ENCODE peak calls at places on chromosome 9, in six cellular contexts. M, X, W, O, Q and K are unnamed samples.
A peak's percentile ranks its signal among the peaks of the same experiment; 100 is the strongest.

GRCh38 chr9:124452326-124452725 is 2.1 kb downstream of the ADGRD2 start:
- DNase-seq in M (no peak), X (no peak), W (no peak), O (no peak), Q (no peak), K (no peak)

GRCh38 chr9:2662496-2662895 is 40.9 kb downstream of the VLDLR start:
- DNase-seq in M (peak; percentile 80), X (peak; percentile 3), W (no peak), O (no peak), Q (peak; percentile 62), K (no peak)

GRCh38 chr9:106738109-106738508 is 124.9 kb upstream of the ZNF462 start:
- DNase-seq in M (no peak), X (no peak), W (no peak), O (no peak), Q (no peak), K (no peak)

GRCh38 chr9:36748322-36748899 is 175.7 kb downstream of the MELK start:
- DNase-seq in M (peak; percentile 64), X (peak; percentile 25), W (peak; percentile 68), O (no peak), Q (peak; percentile 76), K (peak; percentile 48)

GRCh38 chr9:116074658-116075057 is 78.9 kb upstream of the PAPPA start:
- DNase-seq in M (no peak), X (peak; percentile 56), W (peak; percentile 88), O (no peak), Q (no peak), K (no peak)

GRCh38 chr9:33429256-33430080 is 17.9 kb downstream of the AQP3 start:
- DNase-seq in M (no peak), X (no peak), W (peak; percentile 35), O (no peak), Q (no peak), K (no peak)

GRCh38 chr9:80522465-80522864 is 950.7 kb downstream of the TLE4 start:
- DNase-seq in M (no peak), X (peak; percentile 23), W (no peak), O (no peak), Q (no peak), K (no peak)

GRCh38 chr9:36471359-36471758 is 71.3 kb upstream of the RNF38 start:
- DNase-seq in M (no peak), X (no peak), W (peak; percentile 39), O (no peak), Q (no peak), K (no peak)

GRCh38 chr9:128825923-128826702 is 3.5 kb downstream of the SPOUT1 start:
- DNase-seq in M (peak; percentile 63), X (no peak), W (no peak), O (no peak), Q (peak; percentile 52), K (no peak)
- H3K79me2 ChIP-seq in M (peaks cover 7% of the 10 kb centered on the region), X (peaks cover 17% of the 10 kb centered on the region), W (peaks cover 17% of the 10 kb centered on the region), O (peaks cover 14% of the 10 kb centered on the region), Q (peaks cover 8% of the 10 kb centered on the region), K (peaks cover 23% of the 10 kb centered on the region)

DNA sequence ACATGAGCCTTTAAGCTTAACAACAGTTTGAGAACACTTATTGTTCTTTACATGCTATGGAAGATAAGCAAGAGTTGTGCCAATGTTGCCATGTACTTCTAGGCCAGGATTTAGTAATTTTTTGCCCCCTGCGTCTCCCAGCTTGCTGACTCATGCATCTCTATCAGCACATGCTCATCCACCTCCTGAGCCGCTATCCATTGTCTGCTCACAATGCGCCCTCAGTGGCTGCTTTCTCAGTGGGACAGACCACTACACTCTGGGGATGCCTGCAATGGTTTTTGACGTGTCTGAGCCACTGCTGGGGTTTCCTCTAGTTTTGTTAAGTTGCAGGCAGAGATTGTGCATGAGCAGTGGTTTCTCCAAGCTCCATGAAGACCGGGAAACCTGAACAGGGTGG is 50.9 kb upstream of the PHF2 start:
- DNase-seq in M (peak; percentile 25), X (no peak), W (no peak), O (no peak), Q (no peak), K (no peak)
- H3K79me2 ChIP-seq in M (peaks cover 6% of the 10 kb centered on the region), X (peaks cover 4% of the 10 kb centered on the region), W (peaks cover 72% of the 10 kb centered on the region), O (no peaks in the 10 kb centered on the region), Q (peaks cover 46% of the 10 kb centered on the region), K (peaks cover 55% of the 10 kb centered on the region)

DNA sequence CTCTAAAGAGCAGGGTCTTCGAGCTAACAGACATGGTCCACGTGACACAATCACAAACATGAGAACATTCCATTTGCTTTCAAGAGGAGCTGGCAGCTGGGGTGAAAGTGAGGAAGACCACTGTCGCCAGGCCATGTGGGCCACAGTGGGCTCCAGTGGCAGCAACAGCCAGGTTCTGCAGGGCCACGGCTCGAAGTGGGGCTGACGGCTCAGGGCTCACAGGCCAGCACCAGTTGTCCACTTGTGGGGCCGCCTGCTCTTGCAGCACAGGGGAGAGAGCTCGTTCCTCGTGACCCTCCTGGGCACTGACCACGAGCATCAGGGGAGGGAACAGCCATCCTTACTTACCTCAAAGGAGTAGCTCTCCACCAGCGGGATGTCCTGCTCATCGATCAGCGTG is 2.0 kb downstream of the ZMYND19 start:
- DNase-seq in M (no peak), X (no peak), W (no peak), O (no peak), Q (no peak), K (no peak)
- H3K79me2 ChIP-seq in M (peaks cover 12% of the 10 kb centered on the region), X (peaks cover 21% of the 10 kb centered on the region), W (peaks cover 63% of the 10 kb centered on the region), O (peaks cover 14% of the 10 kb centered on the region), Q (peaks cover 17% of the 10 kb centered on the region), K (peaks cover 29% of the 10 kb centered on the region)

DNA sequence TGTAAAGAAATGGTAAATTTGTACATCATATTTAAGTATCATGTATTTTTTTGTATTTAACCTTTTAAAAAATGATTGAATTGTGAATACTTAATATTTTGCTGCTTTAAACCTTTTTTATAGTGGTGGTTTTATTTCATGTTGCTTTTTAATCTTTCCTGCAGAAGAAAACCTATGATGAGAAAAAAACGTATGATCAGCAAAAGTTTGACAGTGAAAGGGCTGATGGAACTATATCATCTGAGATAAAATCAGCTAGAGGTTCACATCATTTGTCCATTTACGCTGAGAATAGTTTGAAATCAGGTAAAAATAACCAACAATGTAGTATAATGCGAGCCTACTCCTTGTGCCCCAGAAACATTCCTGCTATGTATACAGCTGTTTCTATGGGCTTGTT is 7.4 kb downstream of the SECISBP2 start:
- DNase-seq in M (no peak), X (no peak), W (no peak), O (no peak), Q (no peak), K (no peak)
- H3K79me2 ChIP-seq in M (peaks cover 27% of the 10 kb centered on the region), X (peaks cover 16% of the 10 kb centered on the region), W (peaks cover 62% of the 10 kb centered on the region), O (peaks cover 27% of the 10 kb centered on the region), Q (peaks cover 61% of the 10 kb centered on the region), K (peaks cover 64% of the 10 kb centered on the region)